ENCODE peak calls at places on chromosome 4, in four cellular contexts. One of them, this sample, is unnamed.

GRCh38 chr4:124432500-124432899 is 280.0 kb downstream of the ANKRD50 start:
- DNase-seq in HCT116: no peak
- DNase-seq in SK-N-SH: no peak
- DNase-seq in GM23248: peak; percentile 37
- DNase-seq in this sample: no peak

GRCh38 chr4:165325732-165326512 is 1.5 kb upstream of the MSMO1 start:
- DNase-seq in HCT116: peak; percentile 47
- DNase-seq in SK-N-SH: no peak
- DNase-seq in GM23248: peak; percentile 72
- DNase-seq in this sample: peak; percentile 61

GRCh38 chr4:145779319-145779801 is 99.4 kb downstream of the C4orf51 start:
- DNase-seq in HCT116: no peak
- DNase-seq in SK-N-SH: no peak
- DNase-seq in GM23248: no peak
- DNase-seq in this sample: peak; percentile 61

GRCh38 chr4:117137143-117137542 is 51.8 kb upstream of the TRAM1L1 start:
- DNase-seq in HCT116: peak; percentile 50
- DNase-seq in SK-N-SH: no peak
- DNase-seq in GM23248: peak; percentile 81
- DNase-seq in this sample: no peak

GRCh38 chr4:86593726-86594558 is at the start of gene PTPN13:
- DNase-seq in HCT116: peak; percentile 97
- DNase-seq in SK-N-SH: peak; percentile 97
- DNase-seq in GM23248: peak; percentile 99
- DNase-seq in this sample: peak; percentile 100

GRCh38 chr4:139651282-139652194 is 14.1 kb upstream of the MGST2 start:
- DNase-seq in HCT116: peak; percentile 77
- DNase-seq in SK-N-SH: peak; percentile 64
- DNase-seq in GM23248: peak; percentile 82
- DNase-seq in this sample: peak; percentile 89

GRCh38 chr4:178471994-178472393 is 1029.8 kb upstream of the AGA start:
- DNase-seq in HCT116: no peak
- DNase-seq in SK-N-SH: no peak
- DNase-seq in GM23248: no peak
- DNase-seq in this sample: no peak

GRCh38 chr4:3251691-3252479 is 2.9 kb downstream of the MSANTD1 start:
- DNase-seq in HCT116: no peak
- DNase-seq in SK-N-SH: no peak
- DNase-seq in GM23248: no peak
- DNase-seq in this sample: no peak

GRCh38 chr4:13527983-13528822 is 16.1 kb downstream of the NKX3-2 start:
- DNase-seq in HCT116: no peak
- DNase-seq in SK-N-SH: peak; percentile 42
- DNase-seq in GM23248: no peak
- DNase-seq in this sample: peak; percentile 47

GRCh38 chr4:176789955-176790354 is 2.8 kb downstream of the VEGFC start:
- DNase-seq in HCT116: peak; percentile 23
- DNase-seq in SK-N-SH: peak; percentile 53
- DNase-seq in GM23248: peak; percentile 88
- DNase-seq in this sample: peak; percentile 54

GRCh38 chr4:153788419-153789276 is at the start of gene SFRP2:
- DNase-seq in HCT116: no peak
- DNase-seq in SK-N-SH: peak; percentile 44
- DNase-seq in GM23248: peak; percentile 52
- DNase-seq in this sample: peak; percentile 96
- TF ChIP-seq EZH2phosphoT487 in HCT116: no peak
- TF ChIP-seq EZH2phosphoT487 in SK-N-SH: peak; percentile 7
- TF ChIP-seq EZH2phosphoT487 in GM23248: no peak
- TF ChIP-seq EZH2phosphoT487 in this sample: no peak

DNA sequence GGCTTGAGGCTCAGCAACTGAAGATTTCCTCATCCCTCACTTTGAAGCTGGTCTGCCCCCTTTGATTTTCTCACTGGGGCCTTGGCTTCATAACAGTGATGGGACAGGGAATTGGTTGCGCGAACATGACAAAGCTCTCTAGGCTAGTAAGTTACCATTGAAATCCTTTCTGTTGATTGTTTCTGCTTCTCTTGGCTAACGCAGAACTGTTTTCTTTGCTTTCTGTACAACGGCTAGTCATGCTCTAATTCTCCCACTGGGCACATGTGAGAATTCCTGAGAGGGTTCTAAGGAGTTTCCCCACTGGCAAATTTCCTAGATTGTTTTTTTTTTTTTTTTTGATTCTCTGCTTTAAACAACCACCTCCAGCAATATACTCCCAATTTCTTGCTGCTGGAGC is 738.6 kb downstream of the PCDH7 start:
- DNase-seq in HCT116: no peak
- DNase-seq in SK-N-SH: no peak
- DNase-seq in GM23248: no peak
- DNase-seq in this sample: no peak
- TF ChIP-seq EZH2phosphoT487 in HCT116: no peak
- TF ChIP-seq EZH2phosphoT487 in SK-N-SH: no peak
- TF ChIP-seq EZH2phosphoT487 in GM23248: no peak
- TF ChIP-seq EZH2phosphoT487 in this sample: no peak

DNA sequence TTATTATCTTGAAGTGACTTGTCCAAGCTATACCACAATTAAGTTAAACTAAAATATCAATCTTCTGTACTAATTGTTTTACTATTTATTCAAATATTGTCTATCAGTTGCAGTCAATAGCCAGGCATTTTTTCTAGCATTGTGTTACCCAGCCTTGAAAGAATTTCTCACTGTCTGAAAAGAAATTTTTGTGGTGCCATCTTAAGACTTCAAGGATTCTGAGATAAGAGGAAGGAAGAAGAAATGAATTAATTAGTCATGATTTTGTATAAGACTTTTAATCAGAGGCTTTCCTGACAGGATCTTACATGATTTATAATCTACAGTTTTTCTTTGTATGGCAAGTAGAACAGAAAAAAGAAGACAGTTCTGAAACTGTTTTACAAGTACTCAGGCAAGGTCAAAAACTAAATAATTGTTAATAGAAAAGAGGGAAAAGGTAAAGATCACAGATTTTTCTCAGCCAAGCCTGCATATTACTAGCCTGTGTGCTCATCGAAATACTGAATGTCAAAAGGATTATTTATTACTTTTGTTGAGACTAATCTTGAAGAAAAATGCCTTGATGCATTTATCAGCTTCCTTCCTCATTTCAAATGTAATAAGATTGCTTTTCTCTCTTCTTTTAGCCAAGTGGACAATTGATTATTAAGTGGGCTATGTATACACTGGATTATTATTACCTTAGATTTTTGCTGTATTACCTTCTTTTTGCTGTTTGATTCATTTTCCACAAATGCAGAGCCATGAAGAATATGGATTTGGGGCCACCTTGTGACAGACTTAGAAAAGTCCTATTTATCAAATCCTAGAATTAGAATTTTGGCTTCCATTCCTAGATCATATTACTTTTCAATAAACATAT is 53.8 kb downstream of the CXCL1 start:
- DNase-seq in HCT116: peak; percentile 15
- DNase-seq in SK-N-SH: no peak
- DNase-seq in GM23248: peak; percentile 69
- DNase-seq in this sample: no peak
- TF ChIP-seq EZH2phosphoT487 in HCT116: no peak
- TF ChIP-seq EZH2phosphoT487 in SK-N-SH: no peak
- TF ChIP-seq EZH2phosphoT487 in GM23248: no peak
- TF ChIP-seq EZH2phosphoT487 in this sample: no peak

DNA sequence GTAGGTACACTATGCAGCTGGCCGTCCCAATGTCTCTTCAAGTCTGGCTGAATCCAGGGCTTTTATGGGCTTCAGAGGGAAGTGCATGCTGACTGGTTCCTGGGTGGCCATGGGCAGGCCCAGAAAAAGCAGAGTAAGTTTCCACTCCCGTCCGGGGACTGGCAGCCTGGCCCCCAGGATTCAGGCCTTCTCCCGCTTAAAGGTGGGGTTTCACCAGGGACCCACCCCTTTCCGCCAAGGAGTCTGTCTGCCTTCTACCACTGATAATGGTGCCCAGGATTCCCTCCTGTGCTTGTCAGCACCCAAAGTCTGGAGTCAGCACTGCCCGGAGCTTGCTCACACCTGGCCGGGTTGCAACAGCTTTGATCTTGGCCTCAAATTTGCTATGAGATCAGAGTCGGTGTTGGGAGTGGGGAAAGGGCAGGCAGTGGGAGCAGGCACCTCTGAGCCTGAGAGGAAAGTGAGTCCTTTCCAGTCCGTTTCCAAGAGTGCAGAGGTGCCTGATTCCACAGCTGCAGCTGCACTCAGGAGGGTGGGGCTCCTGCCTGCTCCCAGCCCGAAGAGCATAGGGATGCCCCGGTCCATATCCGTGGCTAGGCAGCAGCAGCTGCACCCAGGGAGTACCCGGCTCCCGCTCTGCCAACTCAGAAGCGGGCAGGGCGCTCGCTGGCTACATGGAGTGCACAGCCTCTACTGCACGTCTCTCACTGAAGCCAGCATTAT is 1344.3 kb upstream of the ADGRL3 start:
- DNase-seq in HCT116: no peak
- DNase-seq in SK-N-SH: no peak
- DNase-seq in GM23248: no peak
- DNase-seq in this sample: peak; percentile 3
- TF ChIP-seq EZH2phosphoT487 in HCT116: no peak
- TF ChIP-seq EZH2phosphoT487 in SK-N-SH: no peak
- TF ChIP-seq EZH2phosphoT487 in GM23248: no peak
- TF ChIP-seq EZH2phosphoT487 in this sample: no peak

DNA sequence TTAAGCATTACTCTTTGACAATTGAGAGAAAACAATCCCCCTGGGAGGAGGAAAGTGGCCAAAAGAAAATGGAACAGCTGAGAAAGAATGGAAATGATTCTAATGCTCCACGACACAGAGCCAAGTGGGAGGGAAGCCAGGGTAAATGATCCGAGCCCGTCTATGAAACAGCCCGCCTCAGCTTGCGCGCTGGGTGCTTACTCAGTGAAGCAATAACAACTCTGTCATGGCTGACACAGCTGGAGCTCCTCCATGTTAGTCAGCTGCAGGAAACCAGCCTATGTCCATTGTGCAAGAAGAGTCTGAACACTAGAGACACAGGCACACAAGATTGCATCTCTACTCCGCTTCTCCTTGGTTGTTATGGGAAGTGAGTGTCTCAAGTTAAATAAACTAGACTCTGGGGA is 19.3 kb downstream of the NOA1 start:
- DNase-seq in HCT116: no peak
- DNase-seq in SK-N-SH: no peak
- DNase-seq in GM23248: peak; percentile 99
- DNase-seq in this sample: no peak
- TF ChIP-seq EZH2phosphoT487 in HCT116: no peak
- TF ChIP-seq EZH2phosphoT487 in SK-N-SH: no peak
- TF ChIP-seq EZH2phosphoT487 in GM23248: no peak
- TF ChIP-seq EZH2phosphoT487 in this sample: no peak

GRCh38 chr4:831483-831805 is 5.5 kb upstream of the CPLX1 start:
- DNase-seq in HCT116: no peak
- DNase-seq in SK-N-SH: no peak
- DNase-seq in GM23248: no peak
- DNase-seq in this sample: no peak

GRCh38 chr4:828641-829271 is 2.8 kb upstream of the CPLX1 start:
- DNase-seq in HCT116: no peak
- DNase-seq in SK-N-SH: peak; percentile 61
- DNase-seq in GM23248: peak; percentile 44
- DNase-seq in this sample: peak; percentile 71

GRCh38 chr4:829291-829690 is 3.4 kb upstream of the CPLX1 start:
- DNase-seq in HCT116: no peak
- DNase-seq in SK-N-SH: no peak
- DNase-seq in GM23248: no peak
- DNase-seq in this sample: no peak

GRCh38 chr4:830776-831482 is 5.0 kb upstream of the CPLX1 start:
- DNase-seq in HCT116: no peak
- DNase-seq in SK-N-SH: no peak
- DNase-seq in GM23248: no peak
- DNase-seq in this sample: no peak

DNA sequence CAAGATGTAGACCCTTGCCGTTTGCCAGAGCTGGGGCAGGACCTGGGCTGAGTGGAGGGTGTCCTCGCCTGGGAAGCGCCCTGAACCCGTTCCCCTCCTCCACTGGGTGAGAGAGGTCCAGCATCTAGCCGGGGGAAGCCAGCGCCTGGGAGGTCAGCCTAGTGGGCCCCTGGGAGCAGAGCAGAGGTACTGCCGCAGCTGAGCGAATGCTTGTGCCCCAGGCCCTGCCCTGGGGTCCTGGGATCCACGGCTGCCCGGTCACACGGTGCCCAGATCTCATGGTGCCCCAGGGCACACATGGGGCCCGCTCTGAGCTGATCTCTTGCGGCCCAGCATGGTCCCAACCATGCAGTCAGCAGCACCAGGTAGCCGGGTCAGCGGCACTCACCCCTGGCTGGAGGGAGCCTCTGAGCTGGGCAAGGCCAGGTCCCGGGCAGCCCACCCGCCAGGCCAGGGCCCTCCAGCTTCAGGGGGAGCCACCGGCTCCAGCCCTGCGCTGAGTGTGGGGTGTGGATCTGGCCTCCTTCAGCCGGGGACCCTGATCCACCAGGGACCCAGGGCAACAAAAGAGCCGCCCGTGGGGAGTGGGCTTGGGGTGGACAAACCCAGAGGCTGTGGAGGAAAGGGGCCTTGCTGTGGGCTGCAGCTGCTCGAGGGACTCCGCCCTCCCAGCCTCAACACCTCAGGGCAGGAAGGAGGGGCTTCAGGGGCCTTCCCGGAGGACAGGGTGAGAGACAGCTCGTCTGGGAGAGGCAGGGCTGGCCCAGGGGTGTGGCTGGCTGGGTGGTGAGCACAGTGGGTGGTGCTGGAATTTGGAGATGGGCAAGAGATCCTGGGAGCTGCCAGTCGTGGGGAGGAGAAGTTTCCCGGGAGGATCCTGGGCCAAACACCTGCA is 4.1 kb upstream of the CPLX1 start:
- DNase-seq in HCT116: no peak
- DNase-seq in SK-N-SH: no peak
- DNase-seq in GM23248: no peak
- DNase-seq in this sample: no peak
- TF ChIP-seq EZH2phosphoT487 in HCT116: no peak
- TF ChIP-seq EZH2phosphoT487 in SK-N-SH: no peak
- TF ChIP-seq EZH2phosphoT487 in GM23248: no peak
- TF ChIP-seq EZH2phosphoT487 in this sample: no peak

GRCh38 chr4:19927381-19927780 is 324.3 kb upstream of the SLIT2 start:
- DNase-seq in HCT116: no peak
- DNase-seq in SK-N-SH: no peak
- DNase-seq in GM23248: peak; percentile 42
- DNase-seq in this sample: no peak
- TF ChIP-seq EZH2phosphoT487 in HCT116: no peak
- TF ChIP-seq EZH2phosphoT487 in SK-N-SH: no peak
- TF ChIP-seq EZH2phosphoT487 in GM23248: no peak
- TF ChIP-seq EZH2phosphoT487 in this sample: no peak

This sample was measured in GM23338.